ENCODE peak calls at places on chromosomes 5 and 9, in five cellular contexts. I, U, T, D and C are unnamed samples.

GRCh38 chr5:87705876-87706275 is 293.1 kb upstream of the CCNH start:
- DNase-seq in I (no peak), U (no peak), T (no peak), D (no peak), C (no peak)

GRCh38 chr9:98702835-98703385 is 5.8 kb downstream of the GABBR2 start:
- DNase-seq in I (no peak), U (no peak), T (no peak), D (no peak), C (no peak)

GRCh38 chr5:174347183-174347582 is 301.7 kb downstream of the NSG2 start:
- DNase-seq in I (no peak), U (no peak), T (no peak), D (no peak), C (no peak)

GRCh38 chr5:80369521-80369920 is 38.3 kb upstream of the ZFYVE16 start:
- DNase-seq in I (no peak), U (no peak), T (no peak), D (no peak), C (no peak)

GRCh38 chr9:89870207-89870606 is 265.4 kb downstream of the GADD45G start:
- DNase-seq in I (no peak), U (no peak), T (no peak), D (no peak), C (peak; percentile 3)

GRCh38 chr9:3467593-3468219 is 58.1 kb downstream of the RFX3 start:
- DNase-seq in I (no peak), U (no peak), T (peak; percentile 19), D (no peak), C (peak; percentile 61)

GRCh38 chr5:8633706-8634105 is 764.8 kb downstream of the MTRR start:
- DNase-seq in I (no peak), U (no peak), T (no peak), D (no peak), C (no peak)

GRCh38 chr5:125607018-125607417 is 816.2 kb upstream of the GRAMD2B start:
- DNase-seq in I (no peak), U (no peak), T (no peak), D (no peak), C (no peak)

GRCh38 chr9:36191696-36192095 is 975 bp downstream of the CLTA start:
- DNase-seq in I (no peak), U (no peak), T (no peak), D (no peak), C (no peak)

GRCh38 chr9:79581388-79581787 is 9.6 kb downstream of the TLE4 start:
- DNase-seq in I (no peak), U (no peak), T (no peak), D (no peak), C (no peak)

GRCh38 chr5:103487822-103488493 is 74.6 kb downstream of the NUDT12 start:
- DNase-seq in I (no peak), U (no peak), T (no peak), D (no peak), C (no peak)

GRCh38 chr9:71001780-71002386 is 119.5 kb downstream of the TRPM3 start:
- DNase-seq in I (no peak), U (no peak), T (peak; percentile 44), D (no peak), C (no peak)

GRCh38 chr5:88883566-88884434 is 816 bp upstream of the MEF2C start:
- DNase-seq in I (no peak), U (peak; percentile 84), T (peak; percentile 32), D (no peak), C (peak; percentile 75)

GRCh38 chr5:77743181-77743580 is 33.0 kb downstream of the TBCA start:
- DNase-seq in I (no peak), U (no peak), T (no peak), D (no peak), C (no peak)
- H3K4me3 ChIP-seq in I (no peak overlapping the region), U (no peak overlapping the region), T (no peak overlapping the region), D (no peak overlapping the region), C (no peak overlapping the region)

DNA sequence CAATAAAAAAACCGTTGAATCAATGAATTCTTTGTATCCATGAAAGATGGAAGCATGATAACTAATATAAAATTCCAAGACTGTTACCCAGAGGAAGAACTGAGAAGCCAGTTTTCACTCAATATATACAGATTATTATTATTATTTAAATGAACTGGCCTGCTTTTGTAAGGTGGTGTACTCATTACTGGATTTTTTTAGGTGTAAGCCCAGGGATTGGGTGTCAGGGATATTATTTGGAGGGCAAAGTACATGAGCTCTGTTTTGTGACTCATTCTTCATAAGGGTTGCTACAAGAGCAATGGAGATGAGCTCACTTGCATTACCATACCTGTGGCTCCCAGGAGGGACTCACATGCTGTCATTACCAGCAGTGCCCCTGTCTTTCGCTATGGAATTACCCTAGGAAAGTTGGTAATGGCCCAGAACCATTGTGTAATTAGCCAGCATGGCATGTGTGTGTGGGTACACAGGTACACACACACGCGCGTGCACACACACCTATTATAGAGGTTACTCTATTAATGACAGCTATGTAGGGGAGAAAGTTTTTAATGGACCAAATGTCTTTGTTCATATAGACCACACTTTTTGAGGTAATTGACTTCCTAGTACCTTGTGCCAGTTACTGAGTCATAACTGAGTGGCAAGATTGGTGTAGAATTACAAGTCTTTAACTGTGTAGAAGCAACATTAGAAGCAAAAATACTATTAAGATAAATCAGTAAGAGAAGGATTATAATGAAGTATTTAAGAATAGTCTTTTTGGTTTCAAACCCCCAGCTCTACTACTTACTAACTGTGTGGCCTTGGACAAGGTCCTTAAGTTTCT is 143.4 kb downstream of the GDNF start:
- DNase-seq in I (peak; percentile 61), U (no peak), T (peak; percentile 65), D (no peak), C (no peak)
- TF ChIP-seq CTCF in I (no peak), U (no peak), T (no peak), D (no peak), C (no peak)

DNA sequence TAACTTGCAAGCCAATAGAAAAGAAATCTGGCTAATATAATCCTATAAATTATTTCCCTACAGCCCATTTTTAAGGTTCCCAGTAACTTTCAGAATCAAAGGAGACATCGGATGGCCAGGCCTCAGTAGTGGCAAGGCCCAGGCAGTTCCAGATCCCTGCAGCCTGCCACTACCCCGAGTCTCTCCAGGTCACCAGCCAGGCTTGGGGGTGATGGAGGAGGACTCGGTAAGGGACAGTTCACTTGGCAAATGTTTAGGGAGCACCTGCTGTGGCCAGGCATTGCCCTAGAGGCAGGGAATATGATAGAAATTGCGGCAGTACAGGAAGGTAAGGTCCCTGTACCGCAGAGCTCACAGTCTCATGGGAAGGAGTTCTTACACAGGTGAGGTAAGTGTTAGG is 15.2 kb upstream of the LTC4S start:
- DNase-seq in I (peak; percentile 45), U (no peak), T (no peak), D (no peak), C (no peak)
- H3K4me3 ChIP-seq in I (no peak overlapping the region), U (no peak overlapping the region), T (no peak overlapping the region), D (no peak overlapping the region), C (no peak overlapping the region)

DNA sequence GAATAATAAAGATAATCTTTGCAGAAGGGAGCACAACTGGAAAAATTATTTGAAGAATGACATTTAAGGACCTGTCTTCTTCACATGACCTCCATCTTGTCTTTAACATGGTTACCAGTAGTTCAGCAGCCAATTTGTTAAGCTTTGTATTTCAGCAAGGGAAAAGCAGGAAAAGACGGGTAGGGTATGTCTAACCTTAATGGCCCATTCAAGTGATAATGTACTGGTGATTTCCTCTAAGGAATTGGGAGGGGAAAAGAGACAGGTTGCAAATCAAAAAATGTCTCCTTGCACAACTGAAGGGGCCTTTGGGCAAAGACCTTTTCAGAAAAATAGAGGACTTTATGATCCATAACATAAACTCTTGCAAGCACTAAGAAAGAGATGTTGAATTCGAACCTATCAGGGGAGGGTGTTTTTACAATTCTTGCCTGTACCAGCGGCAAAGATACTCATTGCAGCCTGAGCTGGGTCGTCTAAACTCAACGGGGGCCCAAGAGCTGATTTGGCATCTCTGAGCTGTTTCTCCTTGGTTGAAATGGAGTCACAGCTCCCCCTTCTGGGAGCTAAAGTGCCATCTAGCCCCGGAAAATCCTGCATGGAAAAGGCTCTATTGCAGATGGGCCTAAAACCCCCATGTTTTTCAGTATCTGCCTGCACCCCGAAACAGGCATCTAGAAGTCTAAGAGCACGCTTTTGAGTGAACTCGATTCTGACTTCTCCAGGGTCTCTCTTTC is 3.8 kb downstream of the BRINP1 start:
- DNase-seq in I (no peak), U (no peak), T (peak; percentile 6), D (no peak), C (no peak)
- TF ChIP-seq CTCF in I (peak; percentile 49), U (peak; percentile 58), T (peak; percentile 57), D (no peak), C (peak; percentile 41)

GRCh38 chr9:124260769-124261603 is 3.2 kb downstream of the NEK6 start:
- DNase-seq in I (no peak), U (peak; percentile 63), T (peak; percentile 77), D (no peak), C (no peak)

GRCh38 chr9:124263800-124264426 is 6.2 kb downstream of the NEK6 start:
- DNase-seq in I (no peak), U (no peak), T (no peak), D (no peak), C (no peak)

GRCh38 chr9:124263158-124263557 is 5.4 kb downstream of the NEK6 start:
- DNase-seq in I (no peak), U (no peak), T (no peak), D (no peak), C (no peak)

GRCh38 chr9:124261787-124262595 is 4.2 kb downstream of the NEK6 start:
- DNase-seq in I (no peak), U (no peak), T (no peak), D (no peak), C (no peak)

DNA sequence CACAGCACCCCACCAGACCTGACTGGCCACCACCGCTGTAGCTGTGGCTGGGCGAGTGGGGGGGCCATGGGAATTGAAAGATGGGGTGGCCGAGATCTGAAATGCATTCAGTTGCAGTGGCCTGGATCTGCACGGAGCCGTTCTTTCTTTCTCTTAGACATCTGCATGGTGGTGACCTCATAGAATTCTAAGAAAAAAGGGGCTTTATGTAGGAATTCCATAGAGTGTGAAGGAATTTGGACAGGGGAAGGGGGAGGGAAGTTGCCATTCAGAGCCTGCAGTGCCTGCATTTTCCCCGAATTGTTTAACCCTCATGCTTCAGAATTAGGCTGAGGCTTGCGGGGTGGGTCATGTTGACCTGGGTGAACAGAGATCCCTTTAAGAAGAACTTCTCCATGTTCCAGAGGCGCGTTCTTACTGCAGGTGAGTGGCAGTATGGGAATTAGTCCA is 4.9 kb downstream of the NEK6 start:
- DNase-seq in I (no peak), U (no peak), T (no peak), D (no peak), C (no peak)
- H3K4me3 ChIP-seq in I (no peak overlapping the region), U (no peak overlapping the region), T (no peak overlapping the region), D (no peak overlapping the region), C (peak overlapping the region; percentile 31)

DNA sequence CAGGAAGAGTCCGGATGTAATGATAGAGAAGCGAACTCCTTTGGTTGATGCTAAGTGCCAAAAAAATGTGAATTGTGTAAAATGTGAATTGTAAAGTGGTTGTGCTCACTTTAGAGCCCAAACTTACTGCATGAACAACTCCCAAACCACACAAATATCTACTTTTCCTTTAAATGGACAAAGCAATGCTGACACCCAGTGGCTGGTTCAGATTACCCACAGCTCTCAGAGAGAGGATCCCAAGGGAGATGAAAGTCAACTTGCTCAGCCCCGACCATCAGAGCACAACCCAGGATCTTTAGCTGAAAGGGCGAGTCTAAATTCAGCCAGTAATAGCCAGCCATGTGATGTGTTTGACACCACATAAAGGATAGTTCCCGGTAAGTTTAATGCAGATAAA is 133.7 kb downstream of the NMUR2 start:
- DNase-seq in I (no peak), U (no peak), T (no peak), D (no peak), C (no peak)
- TF ChIP-seq CTCF in I (peak; percentile 72), U (peak; percentile 3), T (peak; percentile 65), D (no peak), C (no peak)

GRCh38 chr5:138210985-138211384 is 2.1 kb downstream of the CDC23 start:
- DNase-seq in I (no peak), U (no peak), T (no peak), D (no peak), C (no peak)
- H3K4me3 ChIP-seq in I (no peak overlapping the region), U (no peak overlapping the region), T (no peak overlapping the region), D (no peak overlapping the region), C (no peak overlapping the region)